ENCODE peak calls at places on chromosome 9, in nine cellular contexts. One of them, this sample, is unnamed.

GRCh38 chr9:130128251-130128650 is 44.0 kb upstream of the NCS1 start:
- DNase-seq in OCI-LY7: peak
- DNase-seq in HT-29: no peak
- DNase-seq in stimulated activated CD4-positive, alpha-beta T cell treated with anti-CD3 and anti-CD28 coated beads, Interleukin-4, amount 100 ng/mL, for 4 hours: peak
- DNase-seq in GM23248: no peak
- DNase-seq in stomach: peak
- DNase-seq in immature natural killer cell: peak
- DNase-seq in neural crest cell: no peak
- DNase-seq in amniotic epithelial cell: no peak
- DNase-seq in this sample: no peak

GRCh38 chr9:119272500-119273211 is 96.6 kb downstream of the BRINP1 start:
- DNase-seq in OCI-LY7: no peak
- DNase-seq in HT-29: no peak
- DNase-seq in stimulated activated CD4-positive, alpha-beta T cell treated with anti-CD3 and anti-CD28 coated beads, Interleukin-4, amount 100 ng/mL, for 4 hours: no peak
- DNase-seq in GM23248: peak
- DNase-seq in stomach: no peak
- DNase-seq in immature natural killer cell: no peak
- DNase-seq in neural crest cell: no peak
- DNase-seq in amniotic epithelial cell: no peak
- DNase-seq in this sample: no peak

GRCh38 chr9:36537861-36538260 is 34.8 kb upstream of the MELK start:
- DNase-seq in OCI-LY7: no peak
- DNase-seq in HT-29: no peak
- DNase-seq in stimulated activated CD4-positive, alpha-beta T cell treated with anti-CD3 and anti-CD28 coated beads, Interleukin-4, amount 100 ng/mL, for 4 hours: no peak
- DNase-seq in GM23248: no peak
- DNase-seq in stomach: no peak
- DNase-seq in immature natural killer cell: no peak
- DNase-seq in neural crest cell: no peak
- DNase-seq in amniotic epithelial cell: no peak
- DNase-seq in this sample: no peak

GRCh38 chr9:86741311-86742215 is 205.7 kb downstream of the GAS1 start:
- DNase-seq in OCI-LY7: no peak
- DNase-seq in HT-29: peak
- DNase-seq in stimulated activated CD4-positive, alpha-beta T cell treated with anti-CD3 and anti-CD28 coated beads, Interleukin-4, amount 100 ng/mL, for 4 hours: no peak
- DNase-seq in GM23248: peak
- DNase-seq in stomach: peak
- DNase-seq in immature natural killer cell: no peak
- DNase-seq in neural crest cell: no peak
- DNase-seq in amniotic epithelial cell: peak
- DNase-seq in this sample: peak

GRCh38 chr9:87088621-87089020 is 141.3 kb upstream of the GAS1 start:
- DNase-seq in OCI-LY7: no peak
- DNase-seq in HT-29: no peak
- DNase-seq in stimulated activated CD4-positive, alpha-beta T cell treated with anti-CD3 and anti-CD28 coated beads, Interleukin-4, amount 100 ng/mL, for 4 hours: no peak
- DNase-seq in GM23248: no peak
- DNase-seq in stomach: no peak
- DNase-seq in immature natural killer cell: no peak
- DNase-seq in neural crest cell: no peak
- DNase-seq in amniotic epithelial cell: no peak
- DNase-seq in this sample: no peak

GRCh38 chr9:106575903-106576755 is 286.8 kb upstream of the ZNF462 start:
- DNase-seq in OCI-LY7: no peak
- DNase-seq in HT-29: no peak
- DNase-seq in stimulated activated CD4-positive, alpha-beta T cell treated with anti-CD3 and anti-CD28 coated beads, Interleukin-4, amount 100 ng/mL, for 4 hours: no peak
- DNase-seq in GM23248: no peak
- DNase-seq in stomach: no peak
- DNase-seq in immature natural killer cell: no peak
- DNase-seq in neural crest cell: peak
- DNase-seq in amniotic epithelial cell: no peak
- DNase-seq in this sample: no peak

GRCh38 chr9:110276827-110277226 is 20.5 kb upstream of the TXN start:
- DNase-seq in OCI-LY7: no peak
- DNase-seq in HT-29: no peak
- DNase-seq in stimulated activated CD4-positive, alpha-beta T cell treated with anti-CD3 and anti-CD28 coated beads, Interleukin-4, amount 100 ng/mL, for 4 hours: no peak
- DNase-seq in GM23248: no peak
- DNase-seq in stomach: no peak
- DNase-seq in immature natural killer cell: no peak
- DNase-seq in neural crest cell: no peak
- DNase-seq in amniotic epithelial cell: no peak
- DNase-seq in this sample: no peak

GRCh38 chr9:136187197-136187596 is 17.7 kb downstream of the LHX3 start:
- DNase-seq in OCI-LY7: no peak
- DNase-seq in HT-29: no peak
- DNase-seq in stimulated activated CD4-positive, alpha-beta T cell treated with anti-CD3 and anti-CD28 coated beads, Interleukin-4, amount 100 ng/mL, for 4 hours: no peak
- DNase-seq in GM23248: no peak
- DNase-seq in stomach: no peak
- DNase-seq in immature natural killer cell: no peak
- DNase-seq in neural crest cell: no peak
- DNase-seq in amniotic epithelial cell: no peak
- DNase-seq in this sample: no peak

GRCh38 chr9:6931913-6932312 is 174.1 kb downstream of the KDM4C start:
- DNase-seq in OCI-LY7: no peak
- DNase-seq in HT-29: peak
- DNase-seq in stimulated activated CD4-positive, alpha-beta T cell treated with anti-CD3 and anti-CD28 coated beads, Interleukin-4, amount 100 ng/mL, for 4 hours: peak
- DNase-seq in GM23248: peak
- DNase-seq in stomach: peak
- DNase-seq in immature natural killer cell: no peak
- DNase-seq in neural crest cell: no peak
- DNase-seq in amniotic epithelial cell: peak
- DNase-seq in this sample: peak

GRCh38 chr9:92183449-92183848 is 68.2 kb upstream of the SPTLC1 start:
- DNase-seq in OCI-LY7: no peak
- DNase-seq in HT-29: no peak
- DNase-seq in stimulated activated CD4-positive, alpha-beta T cell treated with anti-CD3 and anti-CD28 coated beads, Interleukin-4, amount 100 ng/mL, for 4 hours: no peak
- DNase-seq in GM23248: no peak
- DNase-seq in stomach: no peak
- DNase-seq in immature natural killer cell: no peak
- DNase-seq in neural crest cell: no peak
- DNase-seq in amniotic epithelial cell: no peak
- DNase-seq in this sample: no peak

GRCh38 chr9:114078021-114078780 is at the start of gene AMBP:
- DNase-seq in OCI-LY7: no peak
- DNase-seq in HT-29: peak
- DNase-seq in stimulated activated CD4-positive, alpha-beta T cell treated with anti-CD3 and anti-CD28 coated beads, Interleukin-4, amount 100 ng/mL, for 4 hours: no peak
- DNase-seq in GM23248: no peak
- DNase-seq in stomach: peak
- DNase-seq in immature natural killer cell: no peak
- DNase-seq in neural crest cell: no peak
- DNase-seq in amniotic epithelial cell: no peak
- DNase-seq in this sample: no peak

GRCh38 chr9:96318921-96319560 is 17.1 kb upstream of the HSD17B3 start:
- DNase-seq in OCI-LY7: no peak
- DNase-seq in HT-29: no peak
- DNase-seq in stimulated activated CD4-positive, alpha-beta T cell treated with anti-CD3 and anti-CD28 coated beads, Interleukin-4, amount 100 ng/mL, for 4 hours: no peak
- DNase-seq in GM23248: no peak
- DNase-seq in stomach: no peak
- DNase-seq in immature natural killer cell: no peak
- DNase-seq in neural crest cell: no peak
- DNase-seq in amniotic epithelial cell: no peak
- DNase-seq in this sample: no peak